ENCODE peak calls at places on chromosomes 6 and 20, in six cellular contexts. One of them, this sample, is unnamed.

GRCh38 chr6:21079468-21080048 is 514.0 kb upstream of the SOX4 start:
- DNase-seq in K562: no peak
- DNase-seq in GM23338: no peak
- DNase-seq in stomach: no peak
- DNase-seq in GM12878: no peak
- DNase-seq in HL-60: no peak
- DNase-seq in this sample: no peak

GRCh38 chr20:24698189-24698588 is 228.8 kb downstream of the SYNDIG1 start:
- DNase-seq in GM23338: no peak
- DNase-seq in stomach: peak; percentile 20
- DNase-seq in GM12878: no peak
- DNase-seq in HL-60: no peak
- DNase-seq in K562: no peak
- DNase-seq in this sample: no peak

GRCh38 chr6:41080623-41081022 is 7.8 kb downstream of the NFYA start:
- DNase-seq in GM23338: no peak
- DNase-seq in GM12878: no peak
- DNase-seq in HL-60: no peak
- DNase-seq in stomach: no peak
- DNase-seq in K562: no peak
- DNase-seq in this sample: no peak

GRCh38 chr20:33910529-33911327 is 83.0 kb upstream of the RALY start:
- DNase-seq in HL-60: no peak
- DNase-seq in stomach: no peak
- DNase-seq in GM23338: no peak
- DNase-seq in GM12878: no peak
- DNase-seq in K562: no peak
- DNase-seq in this sample: no peak

GRCh38 chr20:13857304-13857703 is 72.5 kb downstream of the NDUFAF5 start:
- DNase-seq in GM23338: no peak
- DNase-seq in HL-60: no peak
- DNase-seq in GM12878: no peak
- DNase-seq in K562: no peak
- DNase-seq in stomach: no peak
- DNase-seq in this sample: no peak

GRCh38 chr6:129575378-129576118 is 134.4 kb downstream of the ARHGAP18 start:
- DNase-seq in K562: no peak
- DNase-seq in GM12878: no peak
- DNase-seq in GM23338: peak; percentile 79
- DNase-seq in stomach: no peak
- DNase-seq in HL-60: peak; percentile 41
- DNase-seq in this sample: no peak

GRCh38 chr6:55726144-55726543 is 147.2 kb upstream of the HMGCLL1 start:
- DNase-seq in GM12878: no peak
- DNase-seq in stomach: no peak
- DNase-seq in HL-60: no peak
- DNase-seq in K562: no peak
- DNase-seq in GM23338: no peak
- DNase-seq in this sample: no peak

GRCh38 chr20:5056801-5057599 is 55.7 kb upstream of the SLC23A2 start:
- DNase-seq in K562: peak; percentile 47
- DNase-seq in GM23338: peak; percentile 64
- DNase-seq in GM12878: peak; percentile 38
- DNase-seq in HL-60: peak; percentile 91
- DNase-seq in stomach: peak; percentile 43
- DNase-seq in this sample: no peak

GRCh38 chr20:53070714-53071392 is 98.7 kb downstream of the TSHZ2 start:
- DNase-seq in K562: no peak
- DNase-seq in GM23338: no peak
- DNase-seq in HL-60: no peak
- DNase-seq in stomach: no peak
- DNase-seq in GM12878: no peak
- DNase-seq in this sample: no peak

GRCh38 chr6:153618371-153619328 is 420.4 kb upstream of the OPRM1 start:
- DNase-seq in HL-60: no peak
- DNase-seq in stomach: no peak
- DNase-seq in K562: no peak
- DNase-seq in GM12878: no peak
- DNase-seq in GM23338: no peak
- DNase-seq in this sample: no peak

DNA sequence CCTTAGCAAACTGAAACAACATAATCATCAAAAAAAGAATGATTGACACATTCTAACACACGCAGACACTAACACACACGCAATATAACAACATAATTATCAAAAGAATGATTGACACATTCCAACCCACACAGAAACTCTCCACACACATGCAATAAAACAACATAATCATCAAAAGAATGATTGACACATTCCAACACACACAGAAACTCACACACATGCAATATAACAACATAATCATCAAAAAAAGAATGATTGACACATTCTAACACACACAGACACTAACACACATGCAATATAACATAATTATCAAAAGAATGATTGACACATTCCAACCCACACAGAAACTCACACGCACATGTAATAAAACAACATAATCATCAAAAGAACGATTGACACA is 172.4 kb downstream of the THBS2 start:
- DNase-seq in GM23338: no peak
- DNase-seq in GM12878: no peak
- DNase-seq in K562: no peak
- DNase-seq in stomach: no peak
- DNase-seq in HL-60: no peak
- DNase-seq in this sample: no peak
- TF ChIP-seq POLR2AphosphoS5 in GM23338: no peak
- TF ChIP-seq POLR2AphosphoS5 in GM12878: no peak
- TF ChIP-seq POLR2AphosphoS5 in K562: no peak
- TF ChIP-seq POLR2AphosphoS5 in stomach: no peak
- TF ChIP-seq POLR2AphosphoS5 in HL-60: no peak
- TF ChIP-seq POLR2AphosphoS5 in this sample: no peak

GRCh38 chr6:19712998-19713397 is 124.2 kb upstream of the ID4 start:
- DNase-seq in GM23338: no peak
- DNase-seq in HL-60: no peak
- DNase-seq in K562: no peak
- DNase-seq in stomach: no peak
- DNase-seq in GM12878: no peak
- DNase-seq in this sample: no peak

GRCh38 chr6:19715166-19715558 is 122.0 kb upstream of the ID4 start:
- DNase-seq in GM12878: no peak
- DNase-seq in HL-60: no peak
- DNase-seq in GM23338: peak; percentile 41
- DNase-seq in stomach: no peak
- DNase-seq in K562: no peak
- DNase-seq in this sample: no peak

GRCh38 chr6:19713411-19713810 is 123.8 kb upstream of the ID4 start:
- DNase-seq in stomach: no peak
- DNase-seq in K562: no peak
- DNase-seq in GM12878: no peak
- DNase-seq in GM23338: no peak
- DNase-seq in HL-60: no peak
- DNase-seq in this sample: no peak

GRCh38 chr6:19713984-19714383 is 123.2 kb upstream of the ID4 start:
- DNase-seq in GM23338: no peak
- DNase-seq in stomach: no peak
- DNase-seq in K562: no peak
- DNase-seq in GM12878: no peak
- DNase-seq in HL-60: no peak
- DNase-seq in this sample: no peak

GRCh38 chr6:19714415-19715165 is 122.6 kb upstream of the ID4 start:
- DNase-seq in GM12878: no peak
- DNase-seq in GM23338: no peak
- DNase-seq in K562: no peak
- DNase-seq in stomach: no peak
- DNase-seq in HL-60: no peak
- DNase-seq in this sample: no peak
- TF ChIP-seq POLR2AphosphoS5 in GM12878: no peak
- TF ChIP-seq POLR2AphosphoS5 in GM23338: no peak
- TF ChIP-seq POLR2AphosphoS5 in K562: no peak
- TF ChIP-seq POLR2AphosphoS5 in stomach: no peak
- TF ChIP-seq POLR2AphosphoS5 in HL-60: no peak
- TF ChIP-seq POLR2AphosphoS5 in this sample: no peak

DNA sequence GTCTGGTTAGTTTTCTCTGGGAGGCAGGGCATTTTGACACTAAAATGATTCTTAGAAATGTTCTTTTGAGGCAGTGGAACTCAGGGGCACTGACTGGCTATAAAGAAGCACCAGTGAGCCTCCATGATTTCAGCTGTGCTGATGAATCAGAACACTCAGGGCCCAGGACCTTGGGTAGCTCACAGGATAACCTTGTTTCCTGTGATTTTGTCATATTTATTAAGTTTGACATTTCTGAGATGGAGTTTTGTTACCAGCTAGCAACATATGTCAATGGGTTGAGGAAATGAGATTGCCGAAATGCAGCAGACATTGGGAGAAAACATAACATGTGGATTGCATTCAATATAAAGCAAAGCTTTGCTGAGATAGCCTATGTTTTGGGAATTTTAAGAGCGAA is 802.4 kb downstream of the EYS start:
- DNase-seq in GM23338: no peak
- DNase-seq in GM12878: no peak
- DNase-seq in stomach: no peak
- DNase-seq in HL-60: no peak
- DNase-seq in K562: no peak
- DNase-seq in this sample: no peak
- TF ChIP-seq POLR2AphosphoS5 in GM23338: no peak
- TF ChIP-seq POLR2AphosphoS5 in GM12878: no peak
- TF ChIP-seq POLR2AphosphoS5 in stomach: no peak
- TF ChIP-seq POLR2AphosphoS5 in HL-60: no peak
- TF ChIP-seq POLR2AphosphoS5 in K562: no peak
- TF ChIP-seq POLR2AphosphoS5 in this sample: no peak

GRCh38 chr20:32829291-32830005 is 9.7 kb downstream of the MAPRE1 start:
- DNase-seq in K562: no peak
- DNase-seq in GM23338: no peak
- DNase-seq in HL-60: no peak
- DNase-seq in GM12878: no peak
- DNase-seq in stomach: no peak
- DNase-seq in this sample: no peak
- TF ChIP-seq POLR2AphosphoS5 in K562: no peak
- TF ChIP-seq POLR2AphosphoS5 in GM23338: no peak
- TF ChIP-seq POLR2AphosphoS5 in HL-60: no peak
- TF ChIP-seq POLR2AphosphoS5 in GM12878: no peak
- TF ChIP-seq POLR2AphosphoS5 in stomach: no peak
- TF ChIP-seq POLR2AphosphoS5 in this sample: no peak

GRCh38 chr6:114955363-114955762 is 612.5 kb upstream of the HS3ST5 start:
- DNase-seq in HL-60: no peak
- DNase-seq in K562: no peak
- DNase-seq in stomach: no peak
- DNase-seq in GM12878: no peak
- DNase-seq in GM23338: no peak
- DNase-seq in this sample: no peak

DNA sequence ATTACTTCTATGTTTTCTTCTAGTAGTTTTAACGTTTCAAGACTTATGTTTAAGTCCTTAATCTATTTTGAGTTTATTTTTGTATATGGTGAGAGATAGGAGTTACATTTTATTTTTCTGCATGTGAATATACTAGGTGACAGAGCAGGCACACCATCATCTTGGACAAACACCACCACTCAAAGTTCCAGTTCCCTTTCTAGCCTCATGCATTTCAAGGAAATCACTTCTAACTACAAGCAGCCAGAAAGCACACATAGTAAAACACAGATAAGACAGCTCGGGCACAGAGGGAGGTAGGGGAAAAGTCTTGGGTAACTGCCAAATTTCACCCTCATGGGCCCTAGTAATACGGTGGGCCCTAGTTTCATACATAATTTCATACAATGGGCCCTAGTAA is 609.4 kb upstream of the HS3ST5 start:
- DNase-seq in K562: no peak
- DNase-seq in stomach: no peak
- DNase-seq in HL-60: no peak
- DNase-seq in GM23338: no peak
- DNase-seq in GM12878: no peak
- DNase-seq in this sample: no peak
- TF ChIP-seq POLR2AphosphoS5 in K562: no peak
- TF ChIP-seq POLR2AphosphoS5 in stomach: no peak
- TF ChIP-seq POLR2AphosphoS5 in HL-60: no peak
- TF ChIP-seq POLR2AphosphoS5 in GM23338: no peak
- TF ChIP-seq POLR2AphosphoS5 in GM12878: no peak
- TF ChIP-seq POLR2AphosphoS5 in this sample: no peak